ENCODE peak calls at places on chromosomes 16 and 17, in eight cellular contexts. One of them, this sample, is unnamed.

GRCh38 chr17:16915752-16916556 is 56.0 kb downstream of the TNFRSF13B start:
- DNase-seq in AG04449: no peak
- DNase-seq in choroid plexus epithelial cell: peak; percentile 58
- DNase-seq in heart left ventricle: no peak
- DNase-seq in cardiac fibroblast: peak; percentile 59
- DNase-seq in BE2C: peak; percentile 60
- DNase-seq in HL-60: no peak
- DNase-seq in adrenal gland: peak; percentile 61
- DNase-seq in this sample: no peak

GRCh38 chr17:39927928-39928867 is 666 bp downstream of the LRRC3C start:
- DNase-seq in adrenal gland: peak; percentile 46
- DNase-seq in choroid plexus epithelial cell: no peak
- DNase-seq in HL-60: no peak
- DNase-seq in AG04449: no peak
- DNase-seq in heart left ventricle: peak; percentile 54
- DNase-seq in cardiac fibroblast: peak; percentile 22
- DNase-seq in BE2C: no peak
- DNase-seq in this sample: no peak

GRCh38 chr17:65885484-65885883 is 306.4 kb downstream of the CEP112 start:
- DNase-seq in heart left ventricle: no peak
- DNase-seq in adrenal gland: no peak
- DNase-seq in HL-60: no peak
- DNase-seq in choroid plexus epithelial cell: no peak
- DNase-seq in cardiac fibroblast: no peak
- DNase-seq in BE2C: no peak
- DNase-seq in AG04449: no peak
- DNase-seq in this sample: no peak

GRCh38 chr17:72100445-72100844 is 20.4 kb upstream of the SOX9 start:
- DNase-seq in HL-60: no peak
- DNase-seq in cardiac fibroblast: no peak
- DNase-seq in AG04449: no peak
- DNase-seq in heart left ventricle: no peak
- DNase-seq in adrenal gland: no peak
- DNase-seq in BE2C: no peak
- DNase-seq in choroid plexus epithelial cell: no peak
- DNase-seq in this sample: no peak

GRCh38 chr17:49468827-49469385 is 26.2 kb upstream of the NGFR start:
- DNase-seq in adrenal gland: no peak
- DNase-seq in cardiac fibroblast: peak; percentile 25
- DNase-seq in choroid plexus epithelial cell: peak; percentile 5
- DNase-seq in AG04449: no peak
- DNase-seq in BE2C: no peak
- DNase-seq in heart left ventricle: no peak
- DNase-seq in HL-60: no peak
- DNase-seq in this sample: no peak

GRCh38 chr17:32563583-32563982 is 76.8 kb downstream of the CDK5R1 start:
- DNase-seq in adrenal gland: no peak
- DNase-seq in HL-60: no peak
- DNase-seq in choroid plexus epithelial cell: no peak
- DNase-seq in heart left ventricle: no peak
- DNase-seq in BE2C: no peak
- DNase-seq in cardiac fibroblast: no peak
- DNase-seq in AG04449: no peak
- DNase-seq in this sample: no peak

GRCh38 chr17:1558401-1558800 is 4.2 kb downstream of the PITPNA start:
- DNase-seq in AG04449: no peak
- DNase-seq in choroid plexus epithelial cell: no peak
- DNase-seq in BE2C: no peak
- DNase-seq in adrenal gland: no peak
- DNase-seq in HL-60: no peak
- DNase-seq in heart left ventricle: no peak
- DNase-seq in cardiac fibroblast: no peak
- DNase-seq in this sample: no peak

GRCh38 chr17:75060434-75061054 is 13.5 kb downstream of the KCTD2 start:
- DNase-seq in choroid plexus epithelial cell: no peak
- DNase-seq in HL-60: no peak
- DNase-seq in cardiac fibroblast: no peak
- DNase-seq in BE2C: no peak
- DNase-seq in adrenal gland: no peak
- DNase-seq in AG04449: no peak
- DNase-seq in heart left ventricle: peak; percentile 54
- DNase-seq in this sample: no peak

GRCh38 chr16:69847643-69848042 is 85.5 kb downstream of the WWP2 start:
- DNase-seq in choroid plexus epithelial cell: no peak
- DNase-seq in AG04449: no peak
- DNase-seq in adrenal gland: no peak
- DNase-seq in cardiac fibroblast: no peak
- DNase-seq in BE2C: no peak
- DNase-seq in HL-60: no peak
- DNase-seq in heart left ventricle: no peak
- DNase-seq in this sample: no peak

GRCh38 chr17:51275381-51275780 is 15.0 kb downstream of the UTP18 start:
- DNase-seq in adrenal gland: no peak
- DNase-seq in HL-60: no peak
- DNase-seq in cardiac fibroblast: peak; percentile 78
- DNase-seq in BE2C: no peak
- DNase-seq in choroid plexus epithelial cell: peak; percentile 53
- DNase-seq in AG04449: peak; percentile 70
- DNase-seq in heart left ventricle: no peak
- DNase-seq in this sample: no peak

GRCh38 chr17:910503-911194 is 68.9 kb downstream of the NXN start:
- DNase-seq in HL-60: no peak
- DNase-seq in adrenal gland: no peak
- DNase-seq in BE2C: no peak
- DNase-seq in cardiac fibroblast: no peak
- DNase-seq in AG04449: peak; percentile 50
- DNase-seq in heart left ventricle: no peak
- DNase-seq in choroid plexus epithelial cell: peak; percentile 27
- DNase-seq in this sample: peak; percentile 86

GRCh38 chr17:37710344-37710886 is 34.4 kb downstream of the HNF1B start:
- DNase-seq in cardiac fibroblast: peak; percentile 78
- DNase-seq in HL-60: peak; percentile 46
- DNase-seq in heart left ventricle: no peak
- DNase-seq in AG04449: no peak
- DNase-seq in adrenal gland: peak; percentile 7
- DNase-seq in choroid plexus epithelial cell: peak; percentile 83
- DNase-seq in BE2C: peak; percentile 53
- DNase-seq in this sample: no peak

GRCh38 chr16:49580751-49581303 is 207.2 kb downstream of the C16orf78 start:
- DNase-seq in choroid plexus epithelial cell: peak; percentile 54
- DNase-seq in adrenal gland: no peak
- DNase-seq in AG04449: no peak
- DNase-seq in BE2C: no peak
- DNase-seq in heart left ventricle: no peak
- DNase-seq in HL-60: no peak
- DNase-seq in cardiac fibroblast: no peak
- DNase-seq in this sample: no peak

GRCh38 chr16:1650131-1650530 is 27.9 kb upstream of the JPT2 start:
- DNase-seq in BE2C: no peak
- DNase-seq in adrenal gland: no peak
- DNase-seq in heart left ventricle: no peak
- DNase-seq in HL-60: no peak
- DNase-seq in AG04449: no peak
- DNase-seq in cardiac fibroblast: no peak
- DNase-seq in choroid plexus epithelial cell: no peak
- DNase-seq in this sample: no peak

GRCh38 chr17:42274273-42274542 is 2.0 kb downstream of the STAT5B start:
- DNase-seq in HL-60: no peak
- DNase-seq in AG04449: no peak
- DNase-seq in choroid plexus epithelial cell: no peak
- DNase-seq in BE2C: no peak
- DNase-seq in adrenal gland: no peak
- DNase-seq in cardiac fibroblast: no peak
- DNase-seq in heart left ventricle: no peak
- DNase-seq in this sample: no peak

GRCh38 chr16:4902038-4902437 is 34.9 kb downstream of the PPL start:
- DNase-seq in cardiac fibroblast: no peak
- DNase-seq in choroid plexus epithelial cell: no peak
- DNase-seq in heart left ventricle: no peak
- DNase-seq in HL-60: no peak
- DNase-seq in BE2C: no peak
- DNase-seq in AG04449: no peak
- DNase-seq in adrenal gland: no peak
- DNase-seq in this sample: no peak

GRCh38 chr17:7803981-7804380 is 30.0 kb upstream of the KDM6B start:
- DNase-seq in heart left ventricle: no peak
- DNase-seq in cardiac fibroblast: no peak
- DNase-seq in adrenal gland: peak; percentile 8
- DNase-seq in BE2C: no peak
- DNase-seq in AG04449: no peak
- DNase-seq in HL-60: no peak
- DNase-seq in choroid plexus epithelial cell: peak; percentile 16
- DNase-seq in this sample: no peak

GRCh38 chr17:58280480-58281217 is at the start of gene MPO:
- DNase-seq in choroid plexus epithelial cell: no peak
- DNase-seq in adrenal gland: no peak
- DNase-seq in HL-60: peak; percentile 92
- DNase-seq in AG04449: no peak
- DNase-seq in BE2C: no peak
- DNase-seq in cardiac fibroblast: no peak
- DNase-seq in heart left ventricle: no peak
- DNase-seq in this sample: no peak

GRCh38 chr17:66547170-66547865 is 244.9 kb downstream of the PRKCA start:
- DNase-seq in AG04449: no peak
- DNase-seq in choroid plexus epithelial cell: no peak
- DNase-seq in HL-60: no peak
- DNase-seq in cardiac fibroblast: no peak
- DNase-seq in heart left ventricle: no peak
- DNase-seq in adrenal gland: no peak
- DNase-seq in BE2C: no peak
- DNase-seq in this sample: no peak

GRCh38 chr17:7864995-7865650 is 7.3 kb downstream of the CYB5D1 start:
- DNase-seq in HL-60: no peak
- DNase-seq in BE2C: no peak
- DNase-seq in adrenal gland: no peak
- DNase-seq in heart left ventricle: no peak
- DNase-seq in choroid plexus epithelial cell: no peak
- DNase-seq in AG04449: no peak
- DNase-seq in cardiac fibroblast: no peak
- DNase-seq in this sample: no peak

GRCh38 chr17:2814499-2815341 is 18.5 kb downstream of the RAP1GAP2 start:
- DNase-seq in cardiac fibroblast: no peak
- DNase-seq in HL-60: peak; percentile 40
- DNase-seq in AG04449: no peak
- DNase-seq in heart left ventricle: no peak
- DNase-seq in BE2C: no peak
- DNase-seq in adrenal gland: no peak
- DNase-seq in choroid plexus epithelial cell: no peak
- DNase-seq in this sample: no peak
- H3K4me3 ChIP-seq in cardiac fibroblast: no peak overlapping the region
- H3K4me3 ChIP-seq in HL-60: peak overlapping the region; percentile 30
- H3K4me3 ChIP-seq in AG04449: no peak overlapping the region
- H3K4me3 ChIP-seq in heart left ventricle: no peak overlapping the region
- H3K4me3 ChIP-seq in BE2C: no peak overlapping the region
- H3K4me3 ChIP-seq in adrenal gland: no peak overlapping the region
- H3K4me3 ChIP-seq in choroid plexus epithelial cell: no peak overlapping the region
- H3K4me3 ChIP-seq in this sample: no peak overlapping the region

GRCh38 chr16:55559933-55560516 is 6.5 kb upstream of the CAPNS2 start:
- DNase-seq in adrenal gland: no peak
- DNase-seq in HL-60: no peak
- DNase-seq in AG04449: no peak
- DNase-seq in heart left ventricle: no peak
- DNase-seq in cardiac fibroblast: no peak
- DNase-seq in choroid plexus epithelial cell: no peak
- DNase-seq in BE2C: peak; percentile 28
- DNase-seq in this sample: no peak

GRCh38 chr16:55562936-55563335 is 3.5 kb upstream of the CAPNS2 start:
- DNase-seq in HL-60: no peak
- DNase-seq in adrenal gland: no peak
- DNase-seq in BE2C: no peak
- DNase-seq in heart left ventricle: no peak
- DNase-seq in AG04449: no peak
- DNase-seq in cardiac fibroblast: peak; percentile 78
- DNase-seq in choroid plexus epithelial cell: no peak
- DNase-seq in this sample: no peak

GRCh38 chr16:55559233-55559632 is 7.3 kb upstream of the CAPNS2 start:
- DNase-seq in BE2C: no peak
- DNase-seq in choroid plexus epithelial cell: peak; percentile 47
- DNase-seq in adrenal gland: no peak
- DNase-seq in heart left ventricle: no peak
- DNase-seq in HL-60: no peak
- DNase-seq in cardiac fibroblast: peak; percentile 43
- DNase-seq in AG04449: no peak
- DNase-seq in this sample: no peak

GRCh38 chr16:55563797-55564196 is 2.7 kb upstream of the CAPNS2 start:
- DNase-seq in adrenal gland: no peak
- DNase-seq in BE2C: no peak
- DNase-seq in choroid plexus epithelial cell: no peak
- DNase-seq in heart left ventricle: no peak
- DNase-seq in cardiac fibroblast: peak; percentile 51
- DNase-seq in AG04449: no peak
- DNase-seq in HL-60: no peak
- DNase-seq in this sample: no peak

DNA sequence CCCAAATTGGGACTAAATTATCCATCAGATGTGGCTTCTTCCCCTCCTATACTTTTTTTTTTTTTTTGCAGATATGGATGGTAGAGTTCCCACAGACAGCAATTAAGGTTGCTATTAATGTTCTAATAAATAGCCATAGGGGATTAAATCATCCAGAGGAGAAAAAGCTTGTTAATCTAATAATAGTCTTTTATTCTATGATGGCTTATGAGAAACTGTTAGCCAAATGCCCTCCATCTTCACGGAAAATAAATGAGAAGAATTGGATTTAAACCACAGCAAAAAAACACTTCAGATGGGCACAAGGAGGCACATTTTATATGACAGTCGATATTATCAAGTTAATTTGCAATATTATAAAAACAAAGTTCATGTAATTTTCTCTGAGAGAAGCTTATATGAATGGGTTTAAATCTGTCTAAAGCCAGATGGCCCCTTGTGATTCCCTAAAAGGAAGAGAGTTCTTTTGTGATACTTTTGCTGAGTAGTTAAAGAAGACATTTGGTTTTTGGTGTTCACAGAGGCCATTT is 5.1 kb upstream of the CAPNS2 start:
- DNase-seq in BE2C: no peak
- DNase-seq in AG04449: no peak
- DNase-seq in cardiac fibroblast: no peak
- DNase-seq in HL-60: no peak
- DNase-seq in adrenal gland: no peak
- DNase-seq in heart left ventricle: no peak
- DNase-seq in choroid plexus epithelial cell: no peak
- DNase-seq in this sample: no peak
- TF ChIP-seq CTCF in BE2C: no peak
- TF ChIP-seq CTCF in AG04449: no peak
- TF ChIP-seq CTCF in cardiac fibroblast: no peak
- TF ChIP-seq CTCF in HL-60: no peak
- TF ChIP-seq CTCF in adrenal gland: no peak
- TF ChIP-seq CTCF in heart left ventricle: no peak
- TF ChIP-seq CTCF in choroid plexus epithelial cell: no peak
- TF ChIP-seq CTCF in this sample: no peak

GRCh38 chr16:54938351-54939346 is 8.0 kb downstream of the IRX5 start:
- DNase-seq in AG04449: no peak
- DNase-seq in choroid plexus epithelial cell: peak; percentile 30
- DNase-seq in heart left ventricle: no peak
- DNase-seq in adrenal gland: no peak
- DNase-seq in cardiac fibroblast: no peak
- DNase-seq in HL-60: no peak
- DNase-seq in BE2C: no peak
- DNase-seq in this sample: no peak
- H3K4me3 ChIP-seq in AG04449: no peak overlapping the region
- H3K4me3 ChIP-seq in choroid plexus epithelial cell: no peak overlapping the region
- H3K4me3 ChIP-seq in heart left ventricle: no peak overlapping the region
- H3K4me3 ChIP-seq in adrenal gland: no peak overlapping the region
- H3K4me3 ChIP-seq in cardiac fibroblast: no peak overlapping the region
- H3K4me3 ChIP-seq in HL-60: no peak overlapping the region
- H3K4me3 ChIP-seq in BE2C: no peak overlapping the region
- H3K4me3 ChIP-seq in this sample: no peak overlapping the region

GRCh38 chr16:9821331-9821730 is 360.9 kb downstream of the GRIN2A start:
- DNase-seq in adrenal gland: no peak
- DNase-seq in cardiac fibroblast: no peak
- DNase-seq in AG04449: no peak
- DNase-seq in choroid plexus epithelial cell: no peak
- DNase-seq in BE2C: no peak
- DNase-seq in HL-60: no peak
- DNase-seq in heart left ventricle: no peak
- DNase-seq in this sample: no peak
- TF ChIP-seq CTCF in adrenal gland: no peak
- TF ChIP-seq CTCF in cardiac fibroblast: no peak
- TF ChIP-seq CTCF in AG04449: no peak
- TF ChIP-seq CTCF in choroid plexus epithelial cell: no peak
- TF ChIP-seq CTCF in BE2C: no peak
- TF ChIP-seq CTCF in HL-60: no peak
- TF ChIP-seq CTCF in heart left ventricle: no peak
- TF ChIP-seq CTCF in this sample: no peak

This sample was measured in HFF-Myc.